ENCODE peak calls at places on chromosomes 2 and 18, in seven cellular contexts. F is body of pancreas, O is K562, B is heart left ventricle, Z is right lobe of liver, N is HCT116, L is GM12878. P is an unnamed sample.

GRCh38 chr18:34592961-34593382 is 117.1 kb upstream of the DTNA start:
- ATAC-seq in F (peak; percentile 90), O (no peak), B (peak; percentile 93), Z (peak; percentile 94), N (no peak), L (peak; percentile 54), P (peak; percentile 85)

GRCh38 chr2:151506170-151506569 is 96.5 kb downstream of the RIF1 start:
- ATAC-seq in F (no peak), O (no peak), B (no peak), Z (no peak), N (no peak), L (no peak), P (no peak)

GRCh38 chr2:88253375-88253774 is 83.2 kb downstream of the THNSL2 start:
- ATAC-seq in F (no peak), O (no peak), B (no peak), Z (peak; percentile 26), N (no peak), L (no peak), P (no peak)

GRCh38 chr2:239223330-239224248 is 177.2 kb downstream of the HDAC4 start:
- ATAC-seq in F (peak; percentile 50), O (no peak), B (peak; percentile 23), Z (peak; percentile 85), N (no peak), L (no peak), P (peak; percentile 49)

GRCh38 chr2:40085786-40086185 is 306.7 kb upstream of the THUMPD2 start:
- ATAC-seq in F (no peak), O (no peak), B (no peak), Z (no peak), N (no peak), L (no peak), P (no peak)

GRCh38 chr18:62715829-62716678 is 713 bp downstream of the PHLPP1 start:
- ATAC-seq in F (peak; percentile 16), O (peak; percentile 1), B (no peak), Z (no peak), N (peak; percentile 3), L (peak; percentile 37), P (peak; percentile 8)

GRCh38 chr18:54205951-54206350 is 18.5 kb downstream of the MBD2 start:
- ATAC-seq in F (peak; percentile 54), O (no peak), B (no peak), Z (peak; percentile 65), N (no peak), L (no peak), P (no peak)

GRCh38 chr2:25062461-25062860 is 20.6 kb downstream of the EFR3B start:
- ATAC-seq in F (no peak), O (no peak), B (no peak), Z (no peak), N (no peak), L (no peak), P (peak; percentile 31)

GRCh38 chr18:40375811-40376210 is 1579.2 kb upstream of the PIK3C3 start:
- ATAC-seq in F (no peak), O (no peak), B (no peak), Z (no peak), N (no peak), L (no peak), P (no peak)

GRCh38 chr2:33094303-33094702 is 147.6 kb downstream of the LTBP1 start:
- ATAC-seq in F (no peak), O (no peak), B (no peak), Z (peak; percentile 76), N (no peak), L (no peak), P (no peak)

GRCh38 chr2:46451131-46451711 is 28.1 kb upstream of the TMEM247 start:
- ATAC-seq in F (no peak), O (no peak), B (peak; percentile 80), Z (peak; percentile 88), N (no peak), L (no peak), P (peak; percentile 85)

GRCh38 chr2:234257859-234258561 is 207.5 kb downstream of the SPP2 start:
- ATAC-seq in F (peak; percentile 57), O (peak; percentile 34), B (peak; percentile 80), Z (peak; percentile 98), N (peak; percentile 98), L (no peak), P (no peak)

GRCh38 chr2:230443540-230443939 is 27.5 kb downstream of the SP100 start:
- ATAC-seq in F (no peak), O (no peak), B (no peak), Z (no peak), N (no peak), L (no peak), P (no peak)

GRCh38 chr2:233247744-233248143 is 3.7 kb upstream of the ATG16L1 start:
- ATAC-seq in F (no peak), O (no peak), B (no peak), Z (no peak), N (peak; percentile 81), L (no peak), P (no peak)

GRCh38 chr2:29420999-29421856 is 306.0 kb downstream of the CLIP4 start:
- ATAC-seq in F (no peak), O (no peak), B (peak; percentile 70), Z (no peak), N (no peak), L (no peak), P (no peak)

GRCh38 chr2:152647417-152648010 is 69.7 kb downstream of the PRPF40A start:
- ATAC-seq in F (peak; percentile 75), O (no peak), B (peak; percentile 88), Z (peak; percentile 73), N (no peak), L (no peak), P (no peak)

GRCh38 chr2:152648336-152648735 is 68.9 kb downstream of the PRPF40A start:
- ATAC-seq in F (no peak), O (peak; percentile 60), B (peak; percentile 27), Z (peak; percentile 75), N (peak; percentile 51), L (peak; percentile 54), P (no peak)

GRCh38 chr2:152646264-152646663 is 71.0 kb downstream of the PRPF40A start:
- ATAC-seq in F (no peak), O (no peak), B (no peak), Z (no peak), N (no peak), L (no peak), P (no peak)

GRCh38 chr2:152646775-152647174 is 70.5 kb downstream of the PRPF40A start:
- ATAC-seq in F (no peak), O (peak; percentile 11), B (peak; percentile 41), Z (no peak), N (peak; percentile 24), L (no peak), P (peak; percentile 58)

DNA sequence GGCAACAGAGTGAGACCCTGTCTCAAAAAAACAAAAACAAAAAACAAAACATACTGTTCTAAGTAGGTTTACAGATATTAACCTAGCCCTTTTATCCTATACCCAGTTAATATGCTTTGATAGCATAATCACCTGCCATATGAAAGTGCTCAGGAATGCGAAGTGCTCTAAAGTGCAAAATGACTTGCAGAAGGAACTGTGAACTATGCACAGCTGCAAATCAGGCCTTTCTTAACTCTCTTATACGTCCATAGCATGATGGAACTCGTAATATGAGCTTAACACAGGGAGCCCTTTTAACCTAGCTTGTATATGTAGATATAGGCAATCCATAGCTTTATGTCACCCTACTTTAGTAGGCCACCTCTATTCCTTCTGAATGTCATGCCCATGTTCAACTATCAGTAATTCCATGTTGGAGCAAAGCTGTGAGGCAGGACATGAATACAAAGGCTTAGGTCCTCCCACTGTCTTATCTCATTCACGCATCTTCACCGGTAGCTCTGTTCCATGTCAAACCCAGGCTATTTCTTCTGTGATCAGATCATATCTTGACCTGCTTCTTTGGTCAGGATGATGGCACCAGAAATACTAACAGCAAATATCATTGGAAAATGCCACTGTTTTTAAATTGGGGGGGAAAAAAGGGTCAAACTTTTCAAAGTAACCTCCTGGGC is 72.9 kb downstream of the PRPF40A start:
- ATAC-seq in F (no peak), O (no peak), B (no peak), Z (no peak), N (no peak), L (no peak), P (no peak)
- H3K36me3 ChIP-seq in F (no peaks in the 10 kb centered on the region), O (no peaks in the 10 kb centered on the region), B (peaks cover 52% of the 10 kb centered on the region), Z (no peaks in the 10 kb centered on the region), N (peaks cover 8% of the 10 kb centered on the region), L (no peaks in the 10 kb centered on the region), P (no peaks in the 10 kb centered on the region)

DNA sequence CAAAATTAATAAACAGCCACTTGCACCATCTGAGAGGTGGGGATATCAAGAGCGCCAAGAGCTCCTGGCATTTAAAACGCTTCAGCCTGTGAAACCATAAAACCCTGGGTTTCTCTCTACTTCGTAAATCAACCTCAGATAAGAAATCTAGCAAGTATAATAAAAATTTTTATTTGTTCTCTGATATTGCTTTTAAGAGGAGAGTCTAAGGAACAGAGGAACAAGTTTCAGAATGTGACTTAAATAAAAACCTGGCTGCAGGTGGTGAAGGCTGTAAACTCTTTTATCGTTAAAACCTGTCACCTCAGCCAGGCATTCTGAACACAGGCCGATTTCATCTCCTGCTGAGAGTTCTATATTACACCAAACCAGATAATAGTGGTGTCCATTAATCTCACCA is 9.9 kb downstream of the DYTN start:
- ATAC-seq in F (no peak), O (no peak), B (no peak), Z (no peak), N (no peak), L (no peak), P (no peak)
- TF ChIP-seq CTCF in F (no peak), O (no peak), B (no peak), Z (no peak), N (no peak), L (no peak), P (no peak)

GRCh38 chr18:79605481-79605880 is 74.1 kb upstream of the CTDP1 start:
- ATAC-seq in F (no peak), O (no peak), B (no peak), Z (no peak), N (no peak), L (no peak), P (no peak)
- TF ChIP-seq POLR2A in F (no peak), O (no peak), B (no peak), Z (no peak), N (no peak), L (no peak), P (no peak)

GRCh38 chr2:120985997-120986651 is 250.5 kb downstream of the GLI2 start:
- ATAC-seq in F (no peak), O (no peak), B (no peak), Z (no peak), N (no peak), L (no peak), P (no peak)
- H3K36me3 ChIP-seq in F (no peaks in the 10 kb centered on the region), O (no peaks in the 10 kb centered on the region), B (no peaks in the 10 kb centered on the region), Z (no peaks in the 10 kb centered on the region), N (no peaks in the 10 kb centered on the region), L (no peaks in the 10 kb centered on the region), P (peaks cover 94% of the 10 kb centered on the region)

GRCh38 chr2:100071350-100072043 is 70.9 kb downstream of the AFF3 start:
- ATAC-seq in F (no peak), O (no peak), B (no peak), Z (no peak), N (no peak), L (no peak), P (no peak)
- TF ChIP-seq CTCF in F (no peak), O (no peak), B (no peak), Z (no peak), N (no peak), L (no peak), P (no peak)

P was measured in gastroesophageal sphincter.